ENCODE peak calls at places on chromosomes 7 and 10, in ten cellular contexts. One of them, this sample, is unnamed.

GRCh38 chr7:114650491-114650890 is 235.9 kb downstream of the FOXP2 start:
- DNase-seq in CD4-positive, alpha-beta T cell: no peak
- DNase-seq in KBM-7: no peak
- DNase-seq in stromal cell of bone marrow: no peak
- DNase-seq in IMR-90: no peak
- DNase-seq in NCI-H1436: no peak
- DNase-seq in pulmonary artery endothelial cell: no peak
- DNase-seq in ACHN: no peak
- DNase-seq in cardiac muscle cell: peak
- DNase-seq in amygdala: no peak
- DNase-seq in this sample: no peak

GRCh38 chr10:115937756-115938032 is 335.3 kb downstream of the GFRA1 start:
- DNase-seq in pulmonary artery endothelial cell: no peak
- DNase-seq in cardiac muscle cell: no peak
- DNase-seq in stromal cell of bone marrow: no peak
- DNase-seq in amygdala: no peak
- DNase-seq in KBM-7: no peak
- DNase-seq in ACHN: peak
- DNase-seq in CD4-positive, alpha-beta T cell: no peak
- DNase-seq in NCI-H1436: no peak
- DNase-seq in IMR-90: no peak
- DNase-seq in this sample: peak

GRCh38 chr7:128030999-128031681 is at the start of gene LRRC4:
- DNase-seq in NCI-H1436: peak
- DNase-seq in amygdala: no peak
- DNase-seq in KBM-7: no peak
- DNase-seq in ACHN: peak
- DNase-seq in stromal cell of bone marrow: no peak
- DNase-seq in pulmonary artery endothelial cell: no peak
- DNase-seq in CD4-positive, alpha-beta T cell: no peak
- DNase-seq in cardiac muscle cell: peak
- DNase-seq in IMR-90: peak
- DNase-seq in this sample: peak

GRCh38 chr10:87961314-87961713 is 97.9 kb downstream of the PTEN start:
- DNase-seq in KBM-7: no peak
- DNase-seq in amygdala: no peak
- DNase-seq in ACHN: no peak
- DNase-seq in pulmonary artery endothelial cell: peak
- DNase-seq in NCI-H1436: no peak
- DNase-seq in cardiac muscle cell: no peak
- DNase-seq in CD4-positive, alpha-beta T cell: no peak
- DNase-seq in IMR-90: peak
- DNase-seq in stromal cell of bone marrow: peak
- DNase-seq in this sample: peak

GRCh38 chr10:58064714-58065528 is 202.8 kb downstream of the IPMK start:
- DNase-seq in pulmonary artery endothelial cell: peak
- DNase-seq in amygdala: no peak
- DNase-seq in ACHN: peak
- DNase-seq in stromal cell of bone marrow: peak
- DNase-seq in IMR-90: peak
- DNase-seq in NCI-H1436: peak
- DNase-seq in cardiac muscle cell: peak
- DNase-seq in CD4-positive, alpha-beta T cell: no peak
- DNase-seq in KBM-7: peak
- DNase-seq in this sample: peak

GRCh38 chr7:99997545-99998137 is 17.8 kb upstream of the ZKSCAN1 start:
- DNase-seq in IMR-90: no peak
- DNase-seq in stromal cell of bone marrow: no peak
- DNase-seq in amygdala: no peak
- DNase-seq in pulmonary artery endothelial cell: no peak
- DNase-seq in NCI-H1436: peak
- DNase-seq in KBM-7: no peak
- DNase-seq in CD4-positive, alpha-beta T cell: peak
- DNase-seq in ACHN: no peak
- DNase-seq in cardiac muscle cell: peak
- DNase-seq in this sample: peak

GRCh38 chr10:45425628-45426563 is 51.9 kb downstream of the ALOX5 start:
- DNase-seq in CD4-positive, alpha-beta T cell: no peak
- DNase-seq in ACHN: peak
- DNase-seq in amygdala: no peak
- DNase-seq in IMR-90: no peak
- DNase-seq in NCI-H1436: no peak
- DNase-seq in stromal cell of bone marrow: no peak
- DNase-seq in cardiac muscle cell: no peak
- DNase-seq in pulmonary artery endothelial cell: no peak
- DNase-seq in KBM-7: no peak
- DNase-seq in this sample: peak

GRCh38 chr7:74583630-74584029 is 73.9 kb upstream of the GTF2I start:
- DNase-seq in cardiac muscle cell: no peak
- DNase-seq in stromal cell of bone marrow: no peak
- DNase-seq in amygdala: no peak
- DNase-seq in IMR-90: no peak
- DNase-seq in pulmonary artery endothelial cell: no peak
- DNase-seq in ACHN: no peak
- DNase-seq in CD4-positive, alpha-beta T cell: no peak
- DNase-seq in NCI-H1436: no peak
- DNase-seq in KBM-7: no peak
- DNase-seq in this sample: no peak

GRCh38 chr7:48114115-48114514 is 25.1 kb downstream of the UPP1 start:
- DNase-seq in NCI-H1436: no peak
- DNase-seq in IMR-90: no peak
- DNase-seq in CD4-positive, alpha-beta T cell: no peak
- DNase-seq in cardiac muscle cell: no peak
- DNase-seq in ACHN: no peak
- DNase-seq in KBM-7: no peak
- DNase-seq in pulmonary artery endothelial cell: no peak
- DNase-seq in stromal cell of bone marrow: no peak
- DNase-seq in amygdala: no peak
- DNase-seq in this sample: no peak

GRCh38 chr10:78991187-78991586 is 77.6 kb upstream of the ZMIZ1 start:
- DNase-seq in KBM-7: no peak
- DNase-seq in IMR-90: peak
- DNase-seq in pulmonary artery endothelial cell: no peak
- DNase-seq in stromal cell of bone marrow: no peak
- DNase-seq in NCI-H1436: no peak
- DNase-seq in ACHN: no peak
- DNase-seq in amygdala: no peak
- DNase-seq in CD4-positive, alpha-beta T cell: no peak
- DNase-seq in cardiac muscle cell: no peak
- DNase-seq in this sample: no peak

GRCh38 chr7:92880212-92881090 is 44.1 kb upstream of the CDK6 start:
- DNase-seq in cardiac muscle cell: peak
- DNase-seq in IMR-90: no peak
- DNase-seq in CD4-positive, alpha-beta T cell: no peak
- DNase-seq in ACHN: peak
- DNase-seq in amygdala: no peak
- DNase-seq in stromal cell of bone marrow: no peak
- DNase-seq in pulmonary artery endothelial cell: no peak
- DNase-seq in NCI-H1436: no peak
- DNase-seq in KBM-7: peak
- DNase-seq in this sample: peak

GRCh38 chr7:12635830-12636229 is 51.6 kb upstream of the ARL4A start:
- DNase-seq in pulmonary artery endothelial cell: no peak
- DNase-seq in NCI-H1436: no peak
- DNase-seq in amygdala: no peak
- DNase-seq in cardiac muscle cell: no peak
- DNase-seq in ACHN: no peak
- DNase-seq in IMR-90: no peak
- DNase-seq in KBM-7: no peak
- DNase-seq in CD4-positive, alpha-beta T cell: no peak
- DNase-seq in stromal cell of bone marrow: no peak
- DNase-seq in this sample: no peak

GRCh38 chr10:65769828-65770227 is 1156.0 kb upstream of the LRRTM3 start:
- DNase-seq in cardiac muscle cell: no peak
- DNase-seq in amygdala: no peak
- DNase-seq in CD4-positive, alpha-beta T cell: no peak
- DNase-seq in NCI-H1436: no peak
- DNase-seq in KBM-7: no peak
- DNase-seq in stromal cell of bone marrow: no peak
- DNase-seq in IMR-90: no peak
- DNase-seq in pulmonary artery endothelial cell: no peak
- DNase-seq in ACHN: no peak
- DNase-seq in this sample: no peak

GRCh38 chr10:30579554-30579953 is 50.0 kb downstream of the LYZL2 start:
- DNase-seq in pulmonary artery endothelial cell: no peak
- DNase-seq in cardiac muscle cell: peak
- DNase-seq in CD4-positive, alpha-beta T cell: no peak
- DNase-seq in NCI-H1436: no peak
- DNase-seq in KBM-7: no peak
- DNase-seq in IMR-90: no peak
- DNase-seq in amygdala: no peak
- DNase-seq in stromal cell of bone marrow: no peak
- DNase-seq in ACHN: no peak
- DNase-seq in this sample: no peak

GRCh38 chr7:109821156-109821555 is 1251.5 kb downstream of the DNAJB9 start:
- DNase-seq in NCI-H1436: no peak
- DNase-seq in pulmonary artery endothelial cell: no peak
- DNase-seq in amygdala: no peak
- DNase-seq in cardiac muscle cell: no peak
- DNase-seq in KBM-7: no peak
- DNase-seq in ACHN: peak
- DNase-seq in IMR-90: no peak
- DNase-seq in stromal cell of bone marrow: no peak
- DNase-seq in CD4-positive, alpha-beta T cell: no peak
- DNase-seq in this sample: no peak

GRCh38 chr7:28081016-28081415 is 99.6 kb downstream of the JAZF1 start:
- DNase-seq in cardiac muscle cell: no peak
- DNase-seq in amygdala: no peak
- DNase-seq in stromal cell of bone marrow: no peak
- DNase-seq in ACHN: no peak
- DNase-seq in IMR-90: no peak
- DNase-seq in pulmonary artery endothelial cell: no peak
- DNase-seq in NCI-H1436: no peak
- DNase-seq in CD4-positive, alpha-beta T cell: no peak
- DNase-seq in KBM-7: peak
- DNase-seq in this sample: peak

GRCh38 chr7:90178592-90179279 is 24.5 kb downstream of the STEAP1 start:
- DNase-seq in cardiac muscle cell: no peak
- DNase-seq in IMR-90: peak
- DNase-seq in ACHN: peak
- DNase-seq in amygdala: no peak
- DNase-seq in NCI-H1436: no peak
- DNase-seq in stromal cell of bone marrow: peak
- DNase-seq in pulmonary artery endothelial cell: peak
- DNase-seq in KBM-7: no peak
- DNase-seq in CD4-positive, alpha-beta T cell: no peak
- DNase-seq in this sample: peak

GRCh38 chr7:44463169-44463808 is 27.2 kb downstream of the NUDCD3 start:
- DNase-seq in IMR-90: no peak
- DNase-seq in stromal cell of bone marrow: no peak
- DNase-seq in CD4-positive, alpha-beta T cell: no peak
- DNase-seq in pulmonary artery endothelial cell: no peak
- DNase-seq in amygdala: no peak
- DNase-seq in ACHN: peak
- DNase-seq in NCI-H1436: no peak
- DNase-seq in KBM-7: peak
- DNase-seq in cardiac muscle cell: no peak
- DNase-seq in this sample: peak

GRCh38 chr7:32887395-32887794 is 4.2 kb downstream of the KBTBD2 start:
- DNase-seq in KBM-7: no peak
- DNase-seq in stromal cell of bone marrow: no peak
- DNase-seq in pulmonary artery endothelial cell: no peak
- DNase-seq in amygdala: no peak
- DNase-seq in IMR-90: no peak
- DNase-seq in cardiac muscle cell: no peak
- DNase-seq in NCI-H1436: no peak
- DNase-seq in CD4-positive, alpha-beta T cell: no peak
- DNase-seq in ACHN: no peak
- DNase-seq in this sample: no peak

GRCh38 chr7:85065888-85066485 is 120.9 kb downstream of the SEMA3D start:
- DNase-seq in ACHN: no peak
- DNase-seq in NCI-H1436: no peak
- DNase-seq in pulmonary artery endothelial cell: no peak
- DNase-seq in amygdala: no peak
- DNase-seq in KBM-7: no peak
- DNase-seq in stromal cell of bone marrow: no peak
- DNase-seq in cardiac muscle cell: no peak
- DNase-seq in IMR-90: peak
- DNase-seq in CD4-positive, alpha-beta T cell: no peak
- DNase-seq in this sample: no peak

GRCh38 chr10:85922363-85923129 is 444.0 kb downstream of the GRID1 start:
- DNase-seq in CD4-positive, alpha-beta T cell: no peak
- DNase-seq in cardiac muscle cell: no peak
- DNase-seq in NCI-H1436: no peak
- DNase-seq in amygdala: no peak
- DNase-seq in pulmonary artery endothelial cell: no peak
- DNase-seq in ACHN: no peak
- DNase-seq in stromal cell of bone marrow: no peak
- DNase-seq in KBM-7: no peak
- DNase-seq in IMR-90: no peak
- DNase-seq in this sample: no peak

GRCh38 chr7:149140784-149141183 is 6.5 kb upstream of the ZNF398 start:
- DNase-seq in CD4-positive, alpha-beta T cell: no peak
- DNase-seq in amygdala: no peak
- DNase-seq in stromal cell of bone marrow: no peak
- DNase-seq in NCI-H1436: no peak
- DNase-seq in KBM-7: no peak
- DNase-seq in ACHN: no peak
- DNase-seq in pulmonary artery endothelial cell: no peak
- DNase-seq in IMR-90: peak
- DNase-seq in cardiac muscle cell: no peak
- DNase-seq in this sample: no peak

GRCh38 chr7:96979551-96980276 is 25.6 kb upstream of the DLX6 start:
- DNase-seq in stromal cell of bone marrow: no peak
- DNase-seq in CD4-positive, alpha-beta T cell: no peak
- DNase-seq in NCI-H1436: no peak
- DNase-seq in amygdala: no peak
- DNase-seq in IMR-90: no peak
- DNase-seq in pulmonary artery endothelial cell: no peak
- DNase-seq in ACHN: no peak
- DNase-seq in cardiac muscle cell: no peak
- DNase-seq in KBM-7: no peak
- DNase-seq in this sample: no peak

GRCh38 chr10:71040326-71040725 is 152.0 kb upstream of the PCBD1 start:
- DNase-seq in CD4-positive, alpha-beta T cell: no peak
- DNase-seq in KBM-7: no peak
- DNase-seq in pulmonary artery endothelial cell: no peak
- DNase-seq in IMR-90: no peak
- DNase-seq in cardiac muscle cell: no peak
- DNase-seq in amygdala: no peak
- DNase-seq in NCI-H1436: no peak
- DNase-seq in ACHN: no peak
- DNase-seq in stromal cell of bone marrow: no peak
- DNase-seq in this sample: no peak

GRCh38 chr7:117251687-117252086 is 71.2 kb downstream of the WNT2 start:
- DNase-seq in NCI-H1436: no peak
- DNase-seq in IMR-90: peak
- DNase-seq in cardiac muscle cell: no peak
- DNase-seq in CD4-positive, alpha-beta T cell: no peak
- DNase-seq in KBM-7: no peak
- DNase-seq in ACHN: peak
- DNase-seq in stromal cell of bone marrow: no peak
- DNase-seq in amygdala: no peak
- DNase-seq in pulmonary artery endothelial cell: no peak
- DNase-seq in this sample: no peak

GRCh38 chr10:105879396-105879795 is 1238.3 kb downstream of the SORCS3 start:
- DNase-seq in NCI-H1436: no peak
- DNase-seq in amygdala: no peak
- DNase-seq in CD4-positive, alpha-beta T cell: no peak
- DNase-seq in ACHN: no peak
- DNase-seq in cardiac muscle cell: no peak
- DNase-seq in pulmonary artery endothelial cell: no peak
- DNase-seq in KBM-7: no peak
- DNase-seq in stromal cell of bone marrow: no peak
- DNase-seq in IMR-90: no peak
- DNase-seq in this sample: no peak

GRCh38 chr7:23893942-23894890 is 184.2 kb downstream of the STK31 start:
- DNase-seq in stromal cell of bone marrow: peak
- DNase-seq in ACHN: no peak
- DNase-seq in pulmonary artery endothelial cell: no peak
- DNase-seq in NCI-H1436: no peak
- DNase-seq in cardiac muscle cell: peak
- DNase-seq in CD4-positive, alpha-beta T cell: no peak
- DNase-seq in KBM-7: peak
- DNase-seq in IMR-90: no peak
- DNase-seq in amygdala: no peak
- DNase-seq in this sample: no peak

GRCh38 chr7:111113263-111114017 is 22.5 kb downstream of the LRRN3 start:
- DNase-seq in stromal cell of bone marrow: peak
- DNase-seq in ACHN: peak
- DNase-seq in NCI-H1436: no peak
- DNase-seq in KBM-7: no peak
- DNase-seq in IMR-90: peak
- DNase-seq in CD4-positive, alpha-beta T cell: no peak
- DNase-seq in cardiac muscle cell: no peak
- DNase-seq in amygdala: no peak
- DNase-seq in pulmonary artery endothelial cell: peak
- DNase-seq in this sample: peak

This sample was measured in dermis blood vessel endothelial cell.